ENCODE peak calls at places on chromosomes 2 and 18, in five cellular contexts. V is caudate nucleus, E is RPMI7951, G is hypothalamus, F is AG08396. T is an unnamed sample.

GRCh38 chr2:119574108-119574815 is 30.0 kb downstream of the CFAP221 start:
- DNase-seq in V (no peak), E (no peak), G (no peak), F (no peak), T (no peak)

GRCh38 chr18:60471652-60472051 is 99.1 kb upstream of the MC4R start:
- DNase-seq in V (no peak), E (no peak), G (no peak), F (no peak), T (no peak)

GRCh38 chr2:161999331-161999730 is 74.7 kb downstream of the DPP4 start:
- DNase-seq in V (no peak), E (no peak), G (no peak), F (no peak), T (no peak)

GRCh38 chr2:144117079-144117478 is 402.8 kb downstream of the ZEB2 start:
- DNase-seq in V (no peak), E (no peak), G (no peak), F (no peak), T (no peak)

GRCh38 chr2:202944403-202944802 is 32.3 kb downstream of the CARF start:
- DNase-seq in V (no peak), E (no peak), G (no peak), F (peak; percentile 39), T (no peak)

GRCh38 chr2:207437857-207438166 is 92.0 kb upstream of the CREB1 start:
- DNase-seq in V (no peak), E (no peak), G (no peak), F (no peak), T (no peak)

GRCh38 chr18:12652861-12653401 is 5.0 kb downstream of the SPIRE1 start:
- DNase-seq in V (no peak), E (peak; percentile 90), G (no peak), F (no peak), T (no peak)

GRCh38 chr2:118643286-118643685 is 204.2 kb downstream of the EN1 start:
- DNase-seq in V (no peak), E (peak; percentile 26), G (no peak), F (no peak), T (no peak)

GRCh38 chr2:127514485-127514884 is 11.8 kb downstream of the IWS1 start:
- DNase-seq in V (peak; percentile 59), E (no peak), G (no peak), F (no peak), T (no peak)

GRCh38 chr2:62236499-62236898 is 40.6 kb downstream of the B3GNT2 start:
- DNase-seq in V (no peak), E (no peak), G (no peak), F (no peak), T (no peak)

GRCh38 chr2:161418275-161418714 is 2.2 kb downstream of the TBR1 start:
- DNase-seq in V (no peak), E (no peak), G (no peak), F (no peak), T (no peak)

GRCh38 chr2:21118302-21118920 is 5.4 kb upstream of the TDRD15 start:
- DNase-seq in V (no peak), E (no peak), G (no peak), F (peak; percentile 19), T (peak; percentile 4)

GRCh38 chr2:9401059-9401547 is 22.2 kb downstream of the ITGB1BP1 start:
- DNase-seq in V (no peak), E (no peak), G (no peak), F (no peak), T (no peak)

GRCh38 chr18:9117980-9118841 is 15.7 kb downstream of the NDUFV2 start:
- DNase-seq in V (no peak), E (no peak), G (no peak), F (no peak), T (no peak)

GRCh38 chr2:10530607-10531239 is 82.6 kb upstream of the ODC1 start:
- DNase-seq in V (no peak), E (no peak), G (no peak), F (no peak), T (no peak)

GRCh38 chr2:70516596-70516995 is 37.0 kb downstream of the TGFA start:
- DNase-seq in V (no peak), E (peak; percentile 71), G (no peak), F (peak; percentile 16), T (no peak)

GRCh38 chr2:67290451-67290991 is 106.6 kb upstream of the ETAA1 start:
- DNase-seq in V (no peak), E (peak; percentile 78), G (no peak), F (peak; percentile 24), T (peak; percentile 82)

GRCh38 chr18:62758591-62758990 is 43.2 kb downstream of the PHLPP1 start:
- DNase-seq in V (no peak), E (no peak), G (no peak), F (no peak), T (no peak)

GRCh38 chr2:236720974-236721600 is 151.5 kb downstream of the ACKR3 start:
- DNase-seq in V (no peak), E (no peak), G (no peak), F (no peak), T (no peak)

GRCh38 chr2:168194784-168195522 is 52.4 kb downstream of the STK39 start:
- DNase-seq in V (no peak), E (peak; percentile 40), G (no peak), F (peak; percentile 25), T (no peak)

GRCh38 chr2:1741851-1742250 is 2.5 kb downstream of the PXDN start:
- DNase-seq in V (no peak), E (no peak), G (no peak), F (no peak), T (no peak)

GRCh38 chr2:147648471-147648870 is 196.4 kb upstream of the ACVR2A start:
- DNase-seq in V (no peak), E (no peak), G (no peak), F (no peak), T (no peak)

GRCh38 chr2:171513719-171514160 is 8.5 kb upstream of the CYBRD1 start:
- DNase-seq in V (no peak), E (no peak), G (no peak), F (no peak), T (no peak)

GRCh38 chr2:20578895-20579825 is 71.7 kb downstream of the HS1BP3 start:
- DNase-seq in V (peak; percentile 75), E (peak; percentile 100), G (peak; percentile 40), F (peak; percentile 87), T (peak; percentile 97)